ENCODE peak calls at places on chromosome X, in seven cellular contexts. L is HepG2, E is ovary, A is suprapubic skin, W is GM12878, F is SK-N-SH, N is stomach. M is an unnamed sample.

GRCh38 chrX:53048169-53049126 is at the start of gene GPR173:
- DNase-seq in F (peak), A (no peak), W (no peak), N (no peak), E (peak), L (no peak), M (peak)

GRCh38 chrX:15816453-15816838 is 26.2 kb downstream of the ZRSR2 start:
- DNase-seq in L (no peak), N (no peak), E (no peak), W (no peak), A (no peak), F (no peak), M (no peak)

GRCh38 chrX:55312655-55313054 is 47.9 kb upstream of the PAGE3 start:
- DNase-seq in N (no peak), E (no peak), L (no peak), F (no peak), A (no peak), W (no peak), M (no peak)

GRCh38 chrX:13778916-13779315 is 38.0 kb downstream of the GPM6B start:
- DNase-seq in E (no peak), L (no peak), N (no peak), W (no peak), F (no peak), A (no peak), M (no peak)

GRCh38 chrX:154121207-154121606 is 22.8 kb upstream of the OPN1LW start:
- DNase-seq in L (no peak), F (no peak), A (no peak), N (no peak), W (no peak), E (no peak), M (no peak)

GRCh38 chrX:133085785-133086184 is 11.1 kb downstream of the USP26 start:
- DNase-seq in L (no peak), E (no peak), N (no peak), W (no peak), F (no peak), A (no peak), M (no peak)

GRCh38 chrX:13082286-13083065 is 38.1 kb upstream of the FAM9C start:
- DNase-seq in L (no peak), W (no peak), F (no peak), N (no peak), A (no peak), E (no peak), M (no peak)

GRCh38 chrX:131571348-131571747 is 27.5 kb downstream of the OR13H1 start:
- DNase-seq in W (no peak), F (no peak), N (no peak), L (no peak), A (no peak), E (no peak), M (no peak)

GRCh38 chrX:261167-261857 is 19.9 kb upstream of the PLCXD1 start:
- DNase-seq in L (no peak), E (no peak), A (peak), W (no peak), F (no peak), N (peak), M (no peak)

GRCh38 chrX:139949703-139950102 is 15.6 kb downstream of the CXorf66 start:
- DNase-seq in N (no peak), A (no peak), L (no peak), E (no peak), F (no peak), W (no peak), M (no peak)

GRCh38 chrX:13885591-13885990 is 68.7 kb upstream of the GPM6B start:
- DNase-seq in F (no peak), A (no peak), W (no peak), L (no peak), N (no peak), E (no peak), M (no peak)

GRCh38 chrX:17792842-17793241 is 55.5 kb downstream of the SCML1 start:
- DNase-seq in W (no peak), F (no peak), L (no peak), N (no peak), E (no peak), A (no peak), M (no peak)

GRCh38 chrX:86806786-86807185 is 658.5 kb downstream of the DACH2 start:
- DNase-seq in L (peak), A (no peak), E (no peak), W (no peak), F (peak), N (no peak), M (no peak)

GRCh38 chrX:107000013-107000515 is at the start of gene MORC4:
- DNase-seq in F (peak), N (peak), L (peak), W (no peak), E (peak), A (peak), M (peak)

GRCh38 chrX:115147220-115147619 is 42.0 kb upstream of the RBMXL3 start:
- DNase-seq in F (peak), L (no peak), A (no peak), N (no peak), E (no peak), W (no peak), M (no peak)

GRCh38 chrX:118523920-118524319 is 28.3 kb downstream of the DOCK11 start:
- DNase-seq in W (no peak), F (no peak), A (no peak), N (no peak), E (no peak), L (no peak), M (no peak)

GRCh38 chrX:144566592-144566991 is 680.7 kb upstream of the SPANXN1 start:
- DNase-seq in F (no peak), A (no peak), L (no peak), N (no peak), W (no peak), E (no peak), M (no peak)

GRCh38 chrX:44876076-44876475 is 3.1 kb downstream of the KDM6A start:
- DNase-seq in A (no peak), W (no peak), L (no peak), E (no peak), F (no peak), N (no peak), M (no peak)

GRCh38 chrX:148135738-148136137 is 154.6 kb downstream of the FMR1NB start:
- DNase-seq in W (no peak), E (no peak), L (no peak), N (no peak), F (no peak), A (no peak), M (no peak)

GRCh38 chrX:83529950-83530349 is 21.9 kb downstream of the POU3F4 start:
- DNase-seq in E (no peak), N (no peak), L (no peak), A (no peak), F (no peak), W (no peak), M (no peak)

GRCh38 chrX:40262641-40263560 is 165.1 kb upstream of the BCOR start:
- DNase-seq in E (peak), N (no peak), A (no peak), L (peak), W (no peak), F (no peak), M (no peak)

GRCh38 chrX:101485212-101486064 is at the start of gene ARMCX4:
- DNase-seq in F (peak), W (no peak), A (peak), L (no peak), E (peak), N (peak), M (peak)

GRCh38 chrX:110341189-110342035 is 17.2 kb upstream of the RTL9 start:
- DNase-seq in N (no peak), A (no peak), W (no peak), L (no peak), F (no peak), E (no peak), M (no peak)

GRCh38 chrX:110415440-110416167 is 57.0 kb downstream of the RTL9 start:
- DNase-seq in F (no peak), A (no peak), W (no peak), L (no peak), N (no peak), E (no peak), M (no peak)

GRCh38 chrX:151396042-151396826 is 772 bp upstream of the VMA21 start:
- DNase-seq in N (no peak), E (peak), A (no peak), W (peak), F (peak), L (peak), M (peak)

GRCh38 chrX:151397741-151398070 is 700 bp downstream of the VMA21 start:
- DNase-seq in L (no peak), N (no peak), A (no peak), W (no peak), E (no peak), F (peak), M (no peak)

GRCh38 chrX:151396827-151397740 is at the start of gene VMA21:
- DNase-seq in F (peak), N (peak), W (peak), E (peak), A (peak), L (peak), M (peak)

GRCh38 chrX:151402719-151403390 is 5.8 kb downstream of the VMA21 start:
- DNase-seq in W (no peak), E (no peak), F (peak), L (no peak), N (peak), A (no peak), M (no peak)

DNA sequence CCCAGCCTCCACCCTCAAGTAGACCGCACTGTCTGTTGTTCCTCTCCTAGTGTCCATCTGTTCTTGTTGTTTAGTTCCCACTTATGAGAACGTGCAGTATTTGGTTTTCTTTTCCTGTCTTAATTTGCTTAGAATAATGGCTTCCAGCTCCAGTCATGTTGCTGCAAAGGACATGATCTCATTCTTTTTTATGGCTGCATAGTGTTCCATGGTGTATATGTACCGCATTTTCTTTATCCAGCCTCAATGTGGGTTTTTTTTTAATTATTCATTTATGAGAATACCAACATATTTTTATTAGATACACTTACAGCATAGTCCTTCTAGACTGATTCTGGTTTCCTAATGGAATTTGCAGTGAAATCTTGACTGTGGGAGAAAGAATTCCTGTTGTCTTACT is 1.3 kb downstream of the VMA21 start:
- DNase-seq in N (no peak), E (no peak), W (no peak), F (no peak), L (no peak), A (no peak), M (no peak)
- H3K27ac ChIP-seq in N (no peak), E (no peak), W (no peak), F (no peak), L (no peak), A (no peak), M (no peak)

GRCh38 chrX:23840674-23841073 is 57.7 kb downstream of the SAT1 start:
- DNase-seq in L (no peak), A (no peak), N (no peak), W (no peak), F (no peak), E (no peak), M (no peak)

GRCh38 chrX:23841847-23842522 is 59.0 kb downstream of the SAT1 start:
- DNase-seq in F (no peak), W (no peak), L (peak), N (no peak), E (no peak), A (no peak), M (no peak)

GRCh38 chrX:23845316-23845932 is 62.3 kb downstream of the APOO start:
- DNase-seq in F (no peak), E (no peak), W (no peak), A (no peak), N (peak), L (peak), M (no peak)

GRCh38 chrX:23849241-23849640 is 58.5 kb downstream of the APOO start:
- DNase-seq in E (no peak), F (no peak), L (no peak), W (no peak), A (no peak), N (no peak), M (no peak)

DNA sequence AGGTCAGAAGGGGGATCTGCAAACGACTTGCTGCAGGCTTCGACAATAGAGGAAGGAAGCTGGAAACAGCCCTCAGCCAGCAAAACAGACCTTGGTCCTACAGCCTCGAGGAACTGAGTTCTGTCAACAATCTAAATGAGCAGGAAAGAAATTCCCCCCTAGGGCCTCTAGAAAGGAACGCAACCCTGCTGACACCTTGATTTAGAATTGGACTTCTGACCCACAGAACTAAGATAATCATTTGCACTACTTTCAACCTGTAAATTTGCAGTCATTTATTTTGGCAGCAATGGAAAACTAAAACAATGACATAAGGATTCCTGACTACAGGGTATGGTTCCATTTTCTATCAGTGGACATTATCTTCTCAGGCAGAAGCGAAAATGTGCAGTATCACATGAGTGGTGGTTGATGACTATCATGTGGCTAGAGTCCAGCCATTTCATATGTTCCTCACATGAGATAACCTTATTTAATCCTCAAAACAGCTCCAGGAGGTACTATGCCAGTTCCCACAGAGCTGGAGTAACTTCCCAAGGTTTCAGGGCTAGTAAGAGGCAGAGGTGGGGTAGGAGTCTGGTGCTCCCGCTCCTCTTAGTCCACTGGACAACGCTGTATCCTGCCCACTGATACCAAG is 61.6 kb downstream of the SAT1 start:
- DNase-seq in L (peak), W (no peak), E (no peak), A (no peak), N (peak), F (peak), M (peak)
- TF ChIP-seq EP300 in L (peak), W (no peak), E (no peak), A (no peak), N (no peak), F (no peak), M (no peak)

GRCh38 chrX:56729152-56729557 is at the start of gene NBDY:
- DNase-seq in L (no peak), F (peak), E (peak), A (no peak), N (peak), W (no peak), M (peak)

GRCh38 chrX:56728321-56728720 is 722 bp upstream of the NBDY start:
- DNase-seq in E (no peak), N (no peak), L (no peak), W (no peak), F (no peak), A (no peak), M (no peak)

GRCh38 chrX:56728752-56729151 is 291 bp upstream of the NBDY start:
- DNase-seq in N (no peak), F (no peak), L (no peak), E (no peak), A (no peak), W (no peak), M (no peak)

GRCh38 chrX:56726609-56727008 is 2.4 kb upstream of the NBDY start:
- DNase-seq in W (no peak), F (peak), A (no peak), L (peak), E (no peak), N (no peak), M (peak)

DNA sequence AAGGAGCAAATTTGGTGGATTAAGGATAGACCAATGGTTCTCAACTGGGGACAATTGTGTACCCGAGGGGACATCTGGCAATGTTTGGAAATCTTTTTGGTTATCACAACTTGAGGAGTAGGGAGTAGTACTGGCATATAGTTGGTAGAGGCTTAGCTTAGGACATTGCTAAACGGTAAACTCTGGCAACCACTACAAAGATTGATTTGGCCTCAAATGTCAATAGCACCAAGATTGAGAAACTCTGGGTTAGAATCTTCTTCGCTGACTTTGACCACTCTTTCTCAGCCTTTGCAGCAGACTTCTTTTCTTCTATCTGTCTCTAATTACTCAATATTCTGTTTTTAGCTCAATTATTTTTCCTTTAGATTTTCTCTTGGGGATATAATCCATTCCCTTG is 1.5 kb upstream of the NBDY start:
- DNase-seq in N (no peak), F (no peak), E (no peak), A (no peak), W (no peak), L (no peak), M (no peak)
- H3K27ac ChIP-seq in N (no peak), F (no peak), E (no peak), A (no peak), W (no peak), L (no peak), M (peak)

GRCh38 chrX:19177710-19178109 is 55.4 kb upstream of the ADGRG2 start:
- DNase-seq in F (no peak), W (no peak), E (no peak), N (no peak), L (no peak), A (no peak), M (no peak)
- TF ChIP-seq EP300 in F (no peak), W (no peak), E (no peak), N (no peak), L (no peak), A (no peak), M (no peak)